ENCODE peak calls at places on chromosome 1, in seven cellular contexts. F, L, P, E, K, Y and R are unnamed samples.
A peak's percentile ranks its signal among the peaks of the same experiment; 100 is the strongest.

GRCh38 chr1:200224315-200224714 is 185.5 kb downstream of the ZNF281 start:
- DNase-seq in Y (no peak), L (no peak), K (no peak), P (peak; percentile 93), F (no peak), E (no peak), R (no peak)

GRCh38 chr1:26275580-26276431 is 4.1 kb upstream of the SH3BGRL3 start:
- DNase-seq in F (peak; percentile 60), K (peak; percentile 84), E (peak; percentile 87), P (peak; percentile 97), L (peak; percentile 89), Y (peak; percentile 67), R (peak; percentile 64)

GRCh38 chr1:29639156-29639736 is 402.9 kb downstream of the PTPRU start:
- DNase-seq in P (no peak), E (peak; percentile 42), Y (no peak), K (no peak), F (no peak), L (no peak), R (no peak)

GRCh38 chr1:51576085-51576444 is 40.8 kb upstream of the OSBPL9 start:
- DNase-seq in E (no peak), K (no peak), Y (peak; percentile 5), L (no peak), F (no peak), P (no peak), R (no peak)

GRCh38 chr1:212791261-212791675 is 309 bp downstream of the NSL1 start:
- DNase-seq in K (no peak), P (peak; percentile 98), F (no peak), L (peak; percentile 81), Y (no peak), E (peak; percentile 45), R (no peak)

GRCh38 chr1:114988095-114988494 is 41.5 kb upstream of the TSHB start:
- DNase-seq in L (no peak), Y (no peak), E (no peak), P (no peak), K (no peak), F (no peak), R (no peak)

GRCh38 chr1:34268311-34269042 is 91.8 kb downstream of the C1orf94 start:
- DNase-seq in F (no peak), P (peak; percentile 93), Y (no peak), K (no peak), L (no peak), E (no peak), R (no peak)

GRCh38 chr1:6234502-6235295 is 1.1 kb downstream of the ICMT start:
- DNase-seq in F (no peak), Y (no peak), P (peak; percentile 70), E (no peak), K (no peak), L (no peak), R (no peak)

GRCh38 chr1:20323613-20323920 is 32.9 kb downstream of the VWA5B1 start:
- DNase-seq in P (peak; percentile 26), E (no peak), Y (no peak), L (no peak), F (no peak), K (no peak), R (no peak)

GRCh38 chr1:47395433-47395832 is 20.7 kb upstream of the FOXE3 start:
- DNase-seq in E (no peak), F (no peak), L (no peak), P (no peak), K (no peak), Y (no peak), R (no peak)

GRCh38 chr1:14804626-14805025 is 206.1 kb downstream of the KAZN start:
- DNase-seq in F (no peak), E (no peak), K (no peak), P (peak; percentile 23), L (no peak), Y (no peak), R (no peak)

GRCh38 chr1:234692961-234693360 is 83.0 kb upstream of the IRF2BP2 start:
- DNase-seq in F (no peak), K (no peak), E (no peak), L (no peak), Y (no peak), P (no peak), R (no peak)

GRCh38 chr1:16248603-16249534 is 11.9 kb upstream of the CPLANE2 start:
- DNase-seq in K (no peak), E (peak; percentile 89), P (peak; percentile 62), L (peak; percentile 36), Y (no peak), F (no peak), R (no peak)

GRCh38 chr1:223225061-223225460 is 82.0 kb upstream of the TLR5 start:
- DNase-seq in L (no peak), Y (no peak), F (no peak), K (no peak), E (no peak), P (no peak), R (no peak)

GRCh38 chr1:59394706-59395417 is 98.0 kb downstream of the FGGY start:
- DNase-seq in P (no peak), F (no peak), Y (no peak), L (no peak), E (no peak), K (no peak), R (no peak)

GRCh38 chr1:100860397-100860991 is 34.1 kb downstream of the EXTL2 start:
- DNase-seq in P (peak; percentile 64), K (no peak), Y (no peak), L (no peak), E (no peak), F (no peak), R (no peak)

GRCh38 chr1:30856260-30856790 is 52.2 kb downstream of the SDC3 start:
- DNase-seq in K (no peak), F (no peak), L (no peak), E (no peak), P (peak; percentile 63), Y (no peak), R (no peak)

GRCh38 chr1:182217967-182218366 is 156.5 kb upstream of the ZNF648 start:
- DNase-seq in E (no peak), F (no peak), K (no peak), Y (no peak), P (peak; percentile 59), L (no peak), R (no peak)

GRCh38 chr1:182163821-182164223 is 102.3 kb upstream of the ZNF648 start:
- DNase-seq in Y (no peak), P (peak; percentile 41), F (no peak), E (no peak), K (no peak), L (no peak), R (no peak)

GRCh38 chr1:194230351-194231144 is 1044.1 kb upstream of the B3GALT2 start:
- DNase-seq in F (no peak), Y (no peak), K (no peak), L (no peak), P (no peak), E (no peak), R (no peak)

GRCh38 chr1:16112558-16113555 is 39.4 kb upstream of the FAM131C start:
- DNase-seq in L (peak; percentile 63), F (no peak), Y (no peak), P (no peak), K (no peak), E (no peak), R (no peak)